ENCODE peak calls at places on chromosome 21, in ten cellular contexts. G is H7; A is astrocyte of the spinal cord; X is tibial artery; T is CD8-positive, alpha-beta T cell; D is body of pancreas; Z is AG09309; C is pancreas; I is AG10803; R is cardiac fibroblast. P is an unnamed sample.

GRCh38 chr21:15063821-15064575 is 802 bp downstream of the NRIP1 start:
- DNase-seq in G (peak; percentile 75), A (peak; percentile 38), X (peak; percentile 57), T (no peak), D (peak; percentile 60), Z (no peak), C (peak; percentile 81), I (peak; percentile 34), R (peak; percentile 46), P (no peak)

GRCh38 chr21:16181024-16181423 is 451.2 kb downstream of the USP25 start:
- DNase-seq in G (no peak), A (peak; percentile 77), X (no peak), T (no peak), D (no peak), Z (no peak), C (no peak), I (no peak), R (peak; percentile 38), P (no peak)

GRCh38 chr21:45164838-45165237 is 90.5 kb downstream of the ADARB1 start:
- DNase-seq in G (no peak), A (no peak), X (no peak), T (no peak), D (no peak), Z (no peak), C (no peak), I (no peak), R (no peak), P (no peak)

GRCh38 chr21:32962286-32962685 is 63.4 kb upstream of the OLIG2 start:
- DNase-seq in G (no peak), A (no peak), X (no peak), T (no peak), D (no peak), Z (no peak), C (no peak), I (no peak), R (no peak), P (no peak)

GRCh38 chr21:45818276-45818903 is 163.2 kb upstream of the COL6A1 start:
- DNase-seq in G (no peak), A (no peak), X (no peak), T (no peak), D (no peak), Z (peak; percentile 58), C (no peak), I (peak; percentile 87), R (peak; percentile 88), P (peak; percentile 61)

GRCh38 chr21:24759348-24760118 is 847.7 kb downstream of the MRPL39 start:
- DNase-seq in G (no peak), A (no peak), X (no peak), T (no peak), D (no peak), Z (no peak), C (no peak), I (no peak), R (no peak), P (no peak)

GRCh38 chr21:45322231-45322959 is 34.7 kb upstream of the POFUT2 start:
- DNase-seq in G (peak; percentile 70), A (no peak), X (no peak), T (peak; percentile 27), D (no peak), Z (no peak), C (peak; percentile 53), I (no peak), R (no peak), P (no peak)

GRCh38 chr21:33801424-33802405 is 113.9 kb downstream of the ATP5PO start:
- DNase-seq in G (peak; percentile 41), A (peak; percentile 82), X (no peak), T (no peak), D (peak; percentile 43), Z (peak; percentile 29), C (no peak), I (peak; percentile 33), R (peak; percentile 20), P (no peak)

GRCh38 chr21:27519357-27519756 is 552.5 kb upstream of the ADAMTS5 start:
- DNase-seq in G (no peak), A (peak; percentile 87), X (no peak), T (no peak), D (no peak), Z (peak; percentile 64), C (no peak), I (peak; percentile 75), R (peak; percentile 85), P (no peak)

GRCh38 chr21:46597896-46598343 is 7.0 kb downstream of the S100B start:
- DNase-seq in G (peak; percentile 51), A (no peak), X (no peak), T (no peak), D (no peak), Z (no peak), C (no peak), I (no peak), R (no peak), P (no peak)

GRCh38 chr21:41623945-41624344 is 116.0 kb upstream of the TMPRSS2 start:
- DNase-seq in G (no peak), A (no peak), X (no peak), T (no peak), D (no peak), Z (no peak), C (no peak), I (no peak), R (no peak), P (no peak)

GRCh38 chr21:36113647-36114428 is 21.0 kb upstream of the CBR3 start:
- DNase-seq in G (no peak), A (no peak), X (no peak), T (peak; percentile 61), D (peak; percentile 49), Z (no peak), C (no peak), I (no peak), R (no peak), P (no peak)

GRCh38 chr21:45289655-45290515 is 2.2 kb upstream of the POFUT2 start:
- DNase-seq in G (peak; percentile 64), A (no peak), X (peak; percentile 17), T (no peak), D (no peak), Z (no peak), C (no peak), I (peak; percentile 11), R (peak; percentile 39), P (no peak)

GRCh38 chr21:45540601-45540970 is 1.7 kb downstream of the SLC19A1 start:
- DNase-seq in G (peak; percentile 52), A (no peak), X (peak; percentile 16), T (no peak), D (peak; percentile 5), Z (no peak), C (no peak), I (no peak), R (no peak), P (no peak)

DNA sequence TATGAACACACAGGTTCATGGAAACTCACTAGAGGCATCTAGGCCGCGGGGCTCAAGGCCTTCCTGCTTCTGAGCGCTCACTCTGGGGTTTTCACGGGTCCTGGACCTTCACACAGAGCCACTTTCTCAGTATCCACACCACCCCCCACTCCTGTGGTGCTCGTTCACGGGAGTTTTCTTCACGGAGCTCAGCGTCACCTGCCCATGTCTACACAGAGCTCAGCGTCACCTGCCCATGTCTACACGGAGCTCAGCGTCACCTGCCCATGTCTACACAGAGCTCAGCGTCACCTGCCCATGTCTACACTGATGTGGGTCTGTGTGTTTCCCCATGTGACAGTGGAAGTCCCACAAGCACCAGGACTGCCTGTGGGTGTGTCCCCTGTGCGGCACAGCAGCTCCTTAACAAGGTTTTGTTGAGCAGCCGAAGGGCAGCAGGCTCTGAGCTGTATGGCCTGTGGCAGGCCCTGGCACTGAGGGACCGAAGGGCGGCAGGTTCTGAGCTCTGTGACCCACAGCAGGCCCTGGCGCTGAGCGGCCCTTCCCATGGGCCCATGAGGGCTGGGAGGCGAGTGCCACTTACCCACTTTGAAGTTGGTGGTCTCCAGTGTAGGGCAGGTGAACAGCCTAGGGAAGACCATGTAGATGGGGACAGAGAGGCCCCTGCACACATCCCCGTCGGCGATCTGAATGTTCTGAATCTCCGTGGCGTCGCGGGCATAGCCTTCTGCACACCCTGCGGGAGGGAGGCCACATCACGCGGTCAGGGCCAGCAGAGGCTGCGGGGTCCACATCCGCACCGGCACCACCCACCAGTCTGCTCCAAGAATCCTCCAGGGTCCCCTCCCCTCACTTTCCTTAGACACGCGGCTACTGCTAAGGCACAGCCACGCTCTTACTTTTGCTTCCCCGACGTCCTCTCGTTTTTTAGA is 39.8 kb downstream of the VPS26C start:
- DNase-seq in G (no peak), A (no peak), X (no peak), T (no peak), D (no peak), Z (no peak), C (no peak), I (no peak), R (no peak), P (no peak)
- H3K4me3 ChIP-seq in G (no peak overlapping the region), A (no peak overlapping the region), X (no peak overlapping the region), T (no peak overlapping the region), D (no peak overlapping the region), Z (no peak overlapping the region), C (no peak overlapping the region), I (no peak overlapping the region), R (no peak overlapping the region), P (no peak overlapping the region)

GRCh38 chr21:35046880-35047229 is 2.2 kb downstream of the RUNX1 start:
- DNase-seq in G (no peak), A (no peak), X (peak; percentile 32), T (no peak), D (no peak), Z (no peak), C (no peak), I (peak; percentile 71), R (no peak), P (no peak)
- H3K4me3 ChIP-seq in G (no peak overlapping the region), A (peak overlapping the region; percentile 64), X (peak overlapping the region; percentile 31), T (peak overlapping the region; percentile 75), D (no peak overlapping the region), Z (peak overlapping the region; percentile 85), C (peak overlapping the region; percentile 16), I (peak overlapping the region; percentile 74), R (peak overlapping the region; percentile 45), P (peak overlapping the region; percentile 45)

DNA sequence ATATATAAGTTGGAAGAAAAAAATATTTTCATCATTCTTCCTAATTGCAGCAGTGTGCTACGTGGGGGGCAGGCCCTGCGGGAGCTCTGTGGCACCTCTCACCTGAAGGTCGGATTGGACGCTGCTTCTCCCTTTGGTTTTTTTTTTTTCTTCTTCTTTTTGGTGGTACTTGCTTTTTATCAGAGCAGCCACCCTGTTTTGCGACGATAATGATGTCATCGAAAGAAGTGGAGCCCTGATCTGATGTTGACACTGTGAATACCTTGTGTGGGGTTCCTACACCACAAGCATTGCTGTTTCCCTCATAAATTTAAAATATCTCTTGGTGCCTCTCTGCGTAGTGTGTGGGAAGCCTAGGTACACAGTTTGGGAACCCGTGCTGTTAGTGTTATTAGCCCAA is 5.5 kb downstream of the TRAPPC10 start:
- DNase-seq in G (no peak), A (no peak), X (no peak), T (no peak), D (no peak), Z (no peak), C (no peak), I (no peak), R (no peak), P (no peak)
- H3K4me3 ChIP-seq in G (no peak overlapping the region), A (no peak overlapping the region), X (no peak overlapping the region), T (no peak overlapping the region), D (no peak overlapping the region), Z (no peak overlapping the region), C (no peak overlapping the region), I (no peak overlapping the region), R (no peak overlapping the region), P (no peak overlapping the region)

DNA sequence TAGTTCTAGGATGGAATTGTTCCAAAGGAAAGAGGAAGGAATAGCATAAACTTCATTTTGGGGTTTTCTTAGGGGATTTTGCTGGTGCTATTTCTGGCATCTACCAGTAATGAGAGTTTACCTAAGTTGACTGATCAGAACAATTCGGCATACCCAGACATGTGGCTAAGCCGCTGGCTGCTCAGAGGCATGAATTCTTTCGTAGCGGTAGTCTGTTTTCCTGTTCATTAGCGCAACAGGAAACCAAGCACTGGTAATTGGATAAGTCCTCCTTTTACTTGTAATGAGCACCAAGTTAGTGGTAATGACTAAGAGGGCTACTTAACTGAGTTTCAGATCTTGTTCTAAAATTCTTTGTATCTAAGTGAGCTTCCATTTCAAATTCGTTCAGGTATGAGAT is 38.6 kb downstream of the C21orf91 start:
- DNase-seq in G (no peak), A (no peak), X (no peak), T (peak; percentile 35), D (no peak), Z (no peak), C (no peak), I (no peak), R (no peak), P (no peak)
- H3K4me3 ChIP-seq in G (no peak overlapping the region), A (no peak overlapping the region), X (no peak overlapping the region), T (no peak overlapping the region), D (no peak overlapping the region), Z (no peak overlapping the region), C (no peak overlapping the region), I (no peak overlapping the region), R (no peak overlapping the region), P (no peak overlapping the region)